ENCODE peak calls at places on chromosome 5, in nine cellular contexts. X is OCI-M1, J is cardiac muscle cell, M is GM23248, I is HepG2, A is mucosa of gallbladder, T is foreskin fibroblast, S is HFF-Myc, U is mesothelial cell of epicardium. V is an unnamed sample.

GRCh38 chr5:166354277-166354676 is 1937.2 kb upstream of the WWC1 start:
- DNase-seq in X (no peak), J (no peak), M (no peak), I (no peak), A (no peak), T (no peak), S (no peak), U (no peak), V (no peak)

GRCh38 chr5:171143926-171144325 is 165.1 kb upstream of the TLX3 start:
- DNase-seq in X (no peak), J (no peak), M (no peak), I (no peak), A (no peak), T (no peak), S (no peak), U (no peak), V (no peak)

GRCh38 chr5:150653145-150653761 is 7.8 kb upstream of the MYOZ3 start:
- DNase-seq in X (peak; percentile 10), J (no peak), M (peak; percentile 57), I (no peak), A (no peak), T (peak; percentile 69), S (no peak), U (no peak), V (no peak)

GRCh38 chr5:171355302-171355724 is 32.3 kb upstream of the NPM1 start:
- DNase-seq in X (no peak), J (no peak), M (no peak), I (no peak), A (no peak), T (no peak), S (no peak), U (no peak), V (no peak)

GRCh38 chr5:172504736-172505402 is 50.5 kb upstream of the SH3PXD2B start:
- DNase-seq in X (no peak), J (no peak), M (no peak), I (no peak), A (peak; percentile 26), T (no peak), S (no peak), U (peak; percentile 19), V (no peak)

GRCh38 chr5:15354011-15354410 is 146.0 kb upstream of the FBXL7 start:
- DNase-seq in X (no peak), J (no peak), M (no peak), I (no peak), A (no peak), T (peak; percentile 78), S (peak; percentile 33), U (no peak), V (no peak)

GRCh38 chr5:175728885-175729828 is 71.3 kb downstream of the HRH2 start:
- DNase-seq in X (no peak), J (peak; percentile 72), M (peak; percentile 20), I (no peak), A (no peak), T (peak; percentile 28), S (no peak), U (peak; percentile 49), V (peak; percentile 60)

GRCh38 chr5:180289433-180289832 is 2.5 kb downstream of the MAPK9 start:
- DNase-seq in X (no peak), J (no peak), M (peak; percentile 22), I (no peak), A (no peak), T (no peak), S (no peak), U (no peak), V (no peak)

GRCh38 chr5:150181035-150181434 is 8.8 kb upstream of the SLC6A7 start:
- DNase-seq in X (no peak), J (no peak), M (peak; percentile 45), I (no peak), A (no peak), T (peak; percentile 68), S (no peak), U (no peak), V (no peak)

GRCh38 chr5:59358497-59358896 is 535.0 kb downstream of the PDE4D start:
- DNase-seq in X (peak; percentile 80), J (peak; percentile 63), M (no peak), I (no peak), A (peak; percentile 40), T (peak; percentile 50), S (no peak), U (no peak), V (no peak)

GRCh38 chr5:54378707-54379106 is 68.3 kb upstream of the ARL15 start:
- DNase-seq in X (no peak), J (no peak), M (no peak), I (no peak), A (no peak), T (no peak), S (no peak), U (no peak), V (no peak)

GRCh38 chr5:80181618-80182211 is 74.1 kb downstream of the SERINC5 start:
- DNase-seq in X (peak; percentile 87), J (no peak), M (no peak), I (peak; percentile 90), A (peak; percentile 89), T (peak; percentile 9), S (no peak), U (no peak), V (no peak)

GRCh38 chr5:55134053-55134722 is 25.8 kb upstream of the GPX8 start:
- DNase-seq in X (no peak), J (no peak), M (no peak), I (no peak), A (no peak), T (no peak), S (no peak), U (no peak), V (no peak)

GRCh38 chr5:102511666-102512065 is 12.9 kb upstream of the SLCO6A1 start:
- DNase-seq in X (no peak), J (no peak), M (peak; percentile 50), I (no peak), A (no peak), T (peak; percentile 15), S (no peak), U (no peak), V (no peak)

GRCh38 chr5:140574165-140574564 is 9.5 kb downstream of the SLC35A4 start:
- DNase-seq in X (peak; percentile 68), J (no peak), M (no peak), I (no peak), A (peak; percentile 45), T (no peak), S (no peak), U (no peak), V (no peak)

GRCh38 chr5:669111-669841 is 23.9 kb downstream of the TPPP start:
- DNase-seq in X (peak; percentile 26), J (peak; percentile 57), M (peak; percentile 42), I (peak; percentile 20), A (peak; percentile 58), T (no peak), S (no peak), U (no peak), V (peak; percentile 77)

GRCh38 chr5:15522141-15522540 is 22.2 kb downstream of the FBXL7 start:
- DNase-seq in X (no peak), J (no peak), M (no peak), I (no peak), A (no peak), T (peak; percentile 51), S (no peak), U (no peak), V (no peak)

GRCh38 chr5:80540691-80541090 is 29.4 kb downstream of the ANKRD34B start:
- DNase-seq in X (no peak), J (no peak), M (no peak), I (no peak), A (no peak), T (no peak), S (no peak), U (no peak), V (no peak)

GRCh38 chr5:114467729-114468128 is 105.9 kb downstream of the KCNN2 start:
- DNase-seq in X (no peak), J (no peak), M (no peak), I (no peak), A (no peak), T (peak; percentile 20), S (peak; percentile 7), U (no peak), V (no peak)

GRCh38 chr5:71778678-71779276 is 59.7 kb downstream of the CARTPT start:
- DNase-seq in X (peak; percentile 9), J (peak; percentile 45), M (peak; percentile 28), I (peak; percentile 15), A (peak; percentile 44), T (peak; percentile 25), S (no peak), U (no peak), V (no peak)

GRCh38 chr5:92923885-92924284 is 657.1 kb downstream of the NR2F1-AS1 start:
- DNase-seq in X (no peak), J (no peak), M (no peak), I (no peak), A (no peak), T (no peak), S (no peak), U (no peak), V (no peak)

GRCh38 chr5:68465133-68465532 is 249.6 kb downstream of the PIK3R1 start:
- DNase-seq in X (no peak), J (no peak), M (no peak), I (no peak), A (no peak), T (no peak), S (no peak), U (no peak), V (no peak)

GRCh38 chr5:178330791-178331404 is 98.3 kb upstream of the PHYKPL start:
- DNase-seq in X (no peak), J (peak; percentile 36), M (no peak), I (no peak), A (no peak), T (no peak), S (no peak), U (no peak), V (no peak)

GRCh38 chr5:37723147-37723961 is 116.5 kb downstream of the GDNF start:
- DNase-seq in X (peak; percentile 45), J (peak; percentile 40), M (peak; percentile 59), I (no peak), A (no peak), T (peak; percentile 30), S (no peak), U (no peak), V (peak; percentile 61)

GRCh38 chr5:176176231-176176630 is 62.0 kb upstream of the SIMC1 start:
- DNase-seq in X (no peak), J (no peak), M (no peak), I (no peak), A (no peak), T (no peak), S (no peak), U (no peak), V (no peak)

GRCh38 chr5:7495133-7495521 is 99.2 kb downstream of the ADCY2 start:
- DNase-seq in X (no peak), J (no peak), M (no peak), I (no peak), A (no peak), T (no peak), S (no peak), U (no peak), V (no peak)

GRCh38 chr5:92795633-92796032 is 785.4 kb downstream of the NR2F1-AS1 start:
- DNase-seq in X (no peak), J (no peak), M (no peak), I (no peak), A (no peak), T (no peak), S (no peak), U (no peak), V (no peak)

GRCh38 chr5:157253547-157253946 is 12.4 kb upstream of the CYFIP2 start:
- DNase-seq in X (peak; percentile 63), J (peak; percentile 69), M (peak; percentile 80), I (peak; percentile 35), A (peak; percentile 45), T (peak; percentile 81), S (no peak), U (peak; percentile 68), V (peak; percentile 62)

V was measured in endothelial cell.